ENCODE peak calls at places on chromosomes 7 and 10, in six cellular contexts. O is cardiac muscle cell, S is uterus, H is mammary epithelial cell, B is psoas muscle, W is OCI-LY7. D is an unnamed sample.

GRCh38 chr7:6232534-6232933 is 39.9 kb downstream of the CYTH3 start:
- DNase-seq in H (no peak), B (peak; percentile 44), O (no peak), W (peak; percentile 8), S (peak; percentile 45), D (no peak)

GRCh38 chr10:42950606-42951485 is 126.0 kb upstream of the RET start:
- DNase-seq in S (no peak), B (no peak), H (no peak), W (no peak), O (no peak), D (no peak)

GRCh38 chr7:51265066-51265907 is 51.3 kb downstream of the COBL start:
- DNase-seq in O (no peak), W (no peak), H (no peak), B (no peak), S (no peak), D (no peak)

GRCh38 chr10:120019568-120019967 is 127.0 kb downstream of the SEC23IP start:
- DNase-seq in O (no peak), B (no peak), H (no peak), S (no peak), W (no peak), D (no peak)

GRCh38 chr10:23081156-23081833 is 14.1 kb upstream of the MSRB2 start:
- DNase-seq in O (no peak), B (no peak), H (peak; percentile 27), S (no peak), W (no peak), D (no peak)

GRCh38 chr7:44107116-44107960 is 3.2 kb downstream of the AEBP1 start:
- DNase-seq in O (no peak), S (no peak), H (no peak), B (no peak), W (no peak), D (no peak)

GRCh38 chr7:132255898-132256297 is 320.4 kb downstream of the PLXNA4 start:
- DNase-seq in W (no peak), O (peak; percentile 70), S (no peak), B (no peak), H (peak; percentile 5), D (no peak)

GRCh38 chr10:89861584-89862287 is 160.3 kb downstream of the KIF20B start:
- DNase-seq in O (no peak), B (no peak), H (peak; percentile 53), W (no peak), S (no peak), D (no peak)

GRCh38 chr10:63260860-63261251 is 127.7 kb downstream of the NRBF2 start:
- DNase-seq in W (peak; percentile 76), S (no peak), H (no peak), B (no peak), O (no peak), D (no peak)

GRCh38 chr7:28662236-28662635 is 249.9 kb downstream of the CREB5 start:
- DNase-seq in H (no peak), S (no peak), B (no peak), O (no peak), W (no peak), D (no peak)

GRCh38 chr10:4131407-4132215 is 346.6 kb upstream of the KLF6 start:
- DNase-seq in W (peak; percentile 63), B (no peak), S (no peak), H (peak; percentile 84), O (no peak), D (no peak)

GRCh38 chr7:55077581-55078410 is 59.0 kb downstream of the EGFR start:
- DNase-seq in B (no peak), S (no peak), H (no peak), O (no peak), W (no peak), D (no peak)

GRCh38 chr10:68463365-68464093 is 8.2 kb downstream of the DNA2 start:
- DNase-seq in H (no peak), W (no peak), S (no peak), O (no peak), B (no peak), D (no peak)

GRCh38 chr10:52215745-52216361 is 98.2 kb upstream of the DKK1 start:
- DNase-seq in W (peak; percentile 68), H (peak; percentile 57), B (no peak), S (peak; percentile 37), O (peak; percentile 76), D (peak; percentile 25)

GRCh38 chr7:48182736-48183369 is 11.6 kb downstream of the ABCA13 start:
- DNase-seq in S (no peak), B (no peak), H (peak; percentile 63), W (no peak), O (no peak), D (no peak)

GRCh38 chr10:116764979-116765378 is 22.6 kb upstream of the HSPA12A start:
- DNase-seq in O (no peak), W (no peak), S (no peak), H (no peak), B (no peak), D (no peak)

GRCh38 chr10:1107004-1107403 is 50.8 kb downstream of the WDR37 start:
- DNase-seq in W (no peak), S (no peak), H (no peak), O (no peak), B (no peak), D (no peak)

GRCh38 chr10:17219024-17219423 is 9.0 kb upstream of the VIM start:
- DNase-seq in H (peak; percentile 39), W (no peak), B (no peak), O (no peak), S (no peak), D (no peak)

GRCh38 chr7:119935418-119936025 is 337.5 kb upstream of the KCND2 start:
- DNase-seq in W (peak; percentile 30), O (peak; percentile 45), H (peak; percentile 2), B (no peak), S (no peak), D (no peak)

GRCh38 chr10:118970770-118971169 is 58.7 kb upstream of the NANOS1 start:
- DNase-seq in W (no peak), B (peak; percentile 30), O (peak; percentile 38), H (no peak), S (no peak), D (no peak)

GRCh38 chr7:30922596-30922995 is 10.9 kb downstream of the AQP1 start:
- DNase-seq in B (no peak), O (no peak), W (no peak), H (no peak), S (peak; percentile 11), D (no peak)

GRCh38 chr10:29643785-29644501 is 9.2 kb upstream of the SVIL start:
- DNase-seq in H (no peak), W (no peak), B (peak; percentile 70), O (no peak), S (peak; percentile 68), D (peak; percentile 96)

GRCh38 chr7:12692479-12693259 is 5.2 kb downstream of the ARL4A start:
- DNase-seq in S (no peak), H (no peak), O (no peak), W (no peak), B (no peak), D (no peak)

GRCh38 chr7:157585113-157585861 is 248.5 kb downstream of the DNAJB6 start:
- DNase-seq in H (no peak), S (no peak), B (no peak), O (no peak), W (peak; percentile 45), D (no peak)

GRCh38 chr10:36496728-36497127 is 628.7 kb upstream of the ANKRD30A start:
- DNase-seq in B (no peak), W (no peak), S (no peak), O (no peak), H (no peak), D (no peak)

GRCh38 chr10:4561301-4561700 is 264.7 kb upstream of the AKR1E2 start:
- DNase-seq in S (no peak), O (no peak), H (no peak), W (no peak), B (no peak), D (no peak)

GRCh38 chr7:2894118-2894940 is 50.2 kb upstream of the GNA12 start:
- DNase-seq in W (peak; percentile 91), H (no peak), O (no peak), S (no peak), B (no peak), D (no peak)

GRCh38 chr7:73894851-73895441 is 34.0 kb downstream of the TMEM270 start:
- DNase-seq in O (no peak), W (no peak), H (peak; percentile 51), B (peak; percentile 94), S (peak; percentile 93), D (peak; percentile 85)

GRCh38 chr10:72244573-72245038 is 28.5 kb upstream of the ASCC1 start:
- DNase-seq in S (no peak), B (no peak), H (no peak), O (no peak), W (no peak), D (no peak)
- H3K4me1 ChIP-seq in S (peaks cover 18% of the 10 kb centered on the region), B (peaks cover 70% of the 10 kb centered on the region), H (peaks cover 54% of the 10 kb centered on the region), O (peaks cover 31% of the 10 kb centered on the region), W (peaks cover 47% of the 10 kb centered on the region), D (peaks cover 78% of the 10 kb centered on the region)

DNA sequence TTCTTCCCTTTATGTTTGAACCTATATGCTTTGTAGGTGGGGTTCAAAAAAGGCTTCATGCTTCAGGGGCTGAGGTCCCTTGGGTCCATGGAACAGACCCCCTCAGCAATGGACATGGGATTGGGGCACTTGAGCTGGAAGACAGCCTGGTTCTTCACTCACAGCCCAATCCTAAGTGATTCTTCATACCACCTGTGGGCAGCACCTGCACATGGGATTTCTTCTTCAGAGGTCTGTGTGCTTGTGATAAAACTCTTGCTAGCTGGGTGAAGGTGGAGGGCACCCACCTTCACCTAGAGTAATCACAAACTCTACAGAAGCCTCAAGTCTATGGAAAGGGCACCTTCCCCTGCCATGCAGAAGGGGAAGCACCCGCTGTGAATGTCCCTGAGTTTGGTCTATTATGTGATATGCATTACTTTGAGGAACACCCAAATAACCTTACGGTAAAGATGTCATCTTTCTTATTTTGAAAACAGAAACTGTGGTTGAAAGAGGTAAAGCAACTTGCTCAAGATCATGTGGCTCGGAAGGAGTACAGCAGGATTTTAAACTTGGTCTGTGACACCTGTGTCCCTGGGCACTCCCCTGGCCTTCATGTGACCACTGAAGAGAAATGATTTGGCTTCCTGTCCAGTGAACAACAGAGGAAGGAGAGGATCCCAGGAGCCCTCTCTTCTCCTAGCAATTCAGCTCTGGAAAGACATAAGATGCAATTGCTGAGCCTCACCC is 469.5 kb upstream of the ZMIZ1 start:
- DNase-seq in H (no peak), W (peak; percentile 13), S (no peak), B (no peak), O (no peak), D (no peak)
- H3K4me3 ChIP-seq in H (no peak overlapping the region), W (no peak overlapping the region), S (no peak overlapping the region), B (no peak overlapping the region), O (no peak overlapping the region), D (no peak overlapping the region)

GRCh38 chr7:131028293-131028692 is 294.3 kb upstream of the KLF14 start:
- DNase-seq in H (no peak), B (no peak), W (no peak), O (no peak), S (no peak), D (no peak)
- H3K4me1 ChIP-seq in H (peaks cover 20% of the 10 kb centered on the region), B (peaks cover 73% of the 10 kb centered on the region), W (peaks cover 15% of the 10 kb centered on the region), O (no peaks in the 10 kb centered on the region), S (peaks cover 18% of the 10 kb centered on the region), D (peaks cover 95% of the 10 kb centered on the region)

DNA sequence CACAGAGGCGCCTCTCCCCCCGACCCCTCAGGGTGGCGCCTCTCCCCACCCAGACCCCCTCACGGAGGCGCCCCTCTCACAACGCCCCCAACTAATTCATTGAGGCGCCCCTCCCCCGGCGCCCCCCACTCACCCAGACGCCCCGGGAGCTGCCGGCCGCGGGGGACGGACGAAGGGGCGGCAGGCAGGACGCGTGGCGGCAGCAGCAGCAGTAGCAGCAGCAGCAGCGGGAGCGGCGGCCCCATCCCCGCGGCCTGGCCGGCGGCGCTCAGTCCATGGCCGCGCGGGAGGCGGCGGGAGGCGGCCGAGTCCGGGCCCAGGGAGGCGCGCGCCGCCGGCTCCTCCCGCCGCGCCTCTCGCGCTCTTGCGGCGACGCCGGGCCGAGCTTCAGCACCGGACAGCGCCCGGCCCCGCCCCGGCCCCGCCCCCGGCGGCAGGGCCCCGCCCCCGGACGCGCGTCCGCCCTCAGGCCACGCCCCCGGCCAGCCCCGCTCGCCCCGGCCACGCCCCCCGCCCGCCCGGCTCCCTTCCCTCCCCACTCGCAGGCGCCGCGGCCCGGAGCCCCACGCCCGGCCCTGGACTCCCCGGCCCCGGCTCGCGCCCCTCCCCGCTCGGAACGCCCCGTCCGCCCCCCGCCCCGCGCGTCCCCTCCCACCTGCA is at the start of gene PTPRN2:
- DNase-seq in O (peak; percentile 89), S (peak; percentile 30), W (no peak), B (peak; percentile 62), H (peak; percentile 6), D (peak; percentile 14)
- H3K4me3 ChIP-seq in O (peak within 1 kb of the TSS; percentile 49), S (peak within 1 kb of the TSS; percentile 33), W (no peak within 1 kb of the TSS), B (peak within 1 kb of the TSS; percentile 49), H (peak within 1 kb of the TSS; percentile 6), D (no peak within 1 kb of the TSS)